ENCODE peak calls at places on chromosomes 4 and X, in four cellular contexts. A, O, G and Q are unnamed samples. For H3K9me3, the result is how much of the 10 kb centered on the place peaks cover.

GRCh38 chrX:112851806-112852205 is 11.2 kb upstream of the AMOT start:
- DNase-seq in A (peak), O (no peak), G (peak), Q (no peak)

GRCh38 chrX:31988975-31989374 is 917.1 kb upstream of the FTHL17 start:
- DNase-seq in A (no peak), O (no peak), G (no peak), Q (no peak)

GRCh38 chr4:8552024-8552423 is 28.2 kb upstream of the GPR78 start:
- DNase-seq in A (no peak), O (no peak), G (no peak), Q (no peak)

GRCh38 chr4:76607266-76607799 is 172.3 kb downstream of the SHROOM3 start:
- DNase-seq in A (no peak), O (no peak), G (no peak), Q (no peak)

GRCh38 chrX:17174671-17175070 is 200.3 kb upstream of the NHS start:
- DNase-seq in A (no peak), O (no peak), G (peak), Q (no peak)

GRCh38 chrX:103629295-103630170 is 758 bp downstream of the TCEAL1 start:
- DNase-seq in A (peak), O (peak), G (peak), Q (peak)

GRCh38 chr4:167940217-167940616 is 152.1 kb upstream of the ANXA10 start:
- DNase-seq in A (no peak), O (no peak), G (no peak), Q (no peak)

GRCh38 chrX:135185795-135186443 is 14.7 kb upstream of the CT55 start:
- DNase-seq in A (peak), O (no peak), G (no peak), Q (no peak)

GRCh38 chrX:9144643-9145290 is 110.8 kb upstream of the FAM9B start:
- DNase-seq in A (no peak), O (no peak), G (no peak), Q (no peak)

GRCh38 chrX:154348114-154348531 is 26.3 kb downstream of the FLNA start:
- DNase-seq in A (no peak), O (peak), G (no peak), Q (no peak)

GRCh38 chr4:182922551-182923284 is 5.5 kb upstream of the DCTD start:
- DNase-seq in A (no peak), O (no peak), G (no peak), Q (no peak)

GRCh38 chr4:11079171-11079570 is 349.5 kb downstream of the HS3ST1 start:
- DNase-seq in A (no peak), O (no peak), G (no peak), Q (no peak)

GRCh38 chr4:78323439-78323838 is 228.1 kb upstream of the ANXA3 start:
- DNase-seq in A (no peak), O (no peak), G (no peak), Q (no peak)

GRCh38 chr4:40763228-40763716 is 13.5 kb downstream of the NSUN7 start:
- DNase-seq in A (no peak), O (no peak), G (no peak), Q (no peak)

GRCh38 chr4:124192544-124192943 is 520.0 kb downstream of the ANKRD50 start:
- DNase-seq in A (no peak), O (no peak), G (no peak), Q (no peak)

GRCh38 chrX:48071064-48071985 is at the start of gene ZNF630:
- DNase-seq in A (peak), O (peak), G (peak), Q (peak)

GRCh38 chr4:10366628-10367027 is 90.6 kb downstream of the ZNF518B start:
- DNase-seq in A (no peak), O (no peak), G (no peak), Q (no peak)

GRCh38 chr4:46975841-46976551 is 17.4 kb downstream of the GABRA4 start:
- DNase-seq in A (no peak), O (no peak), G (no peak), Q (no peak)

GRCh38 chr4:38605794-38606586 is 58.0 kb upstream of the KLF3 start:
- DNase-seq in A (no peak), O (no peak), G (no peak), Q (no peak)

GRCh38 chrX:11893933-11894710 is 136.1 kb downstream of the MSL3 start:
- DNase-seq in A (no peak), O (no peak), G (no peak), Q (no peak)
- H3K9me3 ChIP-seq in A (under half), O (under half), G (under half), Q (under half)

DNA sequence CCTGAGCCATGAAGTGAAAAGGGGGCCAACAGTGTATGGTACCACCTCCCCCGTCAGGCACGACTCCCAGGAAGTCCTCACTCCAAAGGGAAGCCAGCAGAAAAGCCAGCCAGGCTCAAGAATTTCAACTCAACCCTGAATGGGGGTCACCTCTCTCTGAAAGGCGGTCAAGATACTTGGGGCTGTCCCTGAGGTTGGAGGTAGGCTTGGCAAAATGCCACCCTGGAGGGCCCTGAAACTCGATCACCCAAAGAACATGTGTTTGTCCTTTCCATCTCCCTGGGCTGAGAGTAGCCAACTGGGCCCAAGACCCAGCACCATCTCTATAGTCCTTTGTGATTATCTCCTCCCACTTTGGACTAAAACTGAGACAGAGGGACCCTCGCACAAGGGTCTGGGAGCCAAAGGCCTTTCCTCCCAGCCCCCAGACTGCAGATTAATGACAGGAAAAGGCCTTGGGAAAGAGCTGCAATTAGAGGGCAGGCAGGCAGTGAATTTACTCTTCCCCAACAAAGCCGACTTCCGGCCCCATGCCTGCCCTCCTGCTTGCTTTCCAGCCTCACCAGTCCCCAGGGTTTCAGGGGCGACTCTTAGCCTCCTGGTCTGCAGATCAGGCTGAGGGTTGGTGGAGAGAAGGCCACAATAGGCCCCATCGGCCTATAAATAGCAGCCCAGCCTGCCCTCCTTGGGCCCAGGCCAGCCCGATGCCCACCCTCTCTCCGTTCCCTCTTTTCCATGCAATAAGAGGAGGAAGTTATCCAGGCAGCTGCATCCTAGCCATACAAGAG is 5.6 kb downstream of the SASH3 start:
- DNase-seq in A (no peak), O (no peak), G (no peak), Q (no peak)
- H3K9me3 ChIP-seq in A (under half), O (under half), G (under half), Q (under half)

GRCh38 chrX:77298296-77298695 is 148.9 kb upstream of the FGF16 start:
- DNase-seq in A (no peak), O (no peak), G (no peak), Q (no peak)

GRCh38 chrX:77298790-77299189 is 148.4 kb upstream of the FGF16 start:
- DNase-seq in A (no peak), O (no peak), G (no peak), Q (no peak)

GRCh38 chrX:77299549-77299948 is 147.6 kb upstream of the FGF16 start:
- DNase-seq in A (no peak), O (no peak), G (no peak), Q (no peak)
- H3K9me3 ChIP-seq in A (under half), O (under half), G (under half), Q (under half)

GRCh38 chrX:57677132-57677858 is 2.8 kb downstream of the NLRP2B start:
- DNase-seq in A (no peak), O (no peak), G (no peak), Q (no peak)
- H3K9me3 ChIP-seq in A (under half), O (under half), G (under half), Q (under half)

DNA sequence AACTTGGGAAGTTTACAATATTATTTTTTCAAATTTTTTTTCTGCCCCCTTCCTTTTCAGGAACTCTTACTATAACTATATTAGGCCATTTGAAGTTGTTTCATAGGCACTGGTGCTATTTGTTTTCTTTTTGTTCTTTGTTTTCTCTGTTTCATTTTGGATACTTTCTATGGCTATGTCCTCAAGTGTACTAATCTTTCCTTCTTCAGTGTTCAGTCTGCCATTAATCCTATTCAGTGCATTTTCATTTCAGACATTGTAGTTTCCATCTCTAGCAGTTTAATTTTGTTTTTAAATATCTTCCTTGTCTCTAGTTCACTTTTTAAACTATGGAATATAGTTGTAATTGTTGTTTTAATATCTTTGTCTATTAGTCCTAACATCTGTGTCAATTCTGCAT is 48.0 kb upstream of the SMAD1 start:
- DNase-seq in A (no peak), O (no peak), G (no peak), Q (no peak)
- H3K9me3 ChIP-seq in A (under half), O (under half), G (under half), Q (under half)

DNA sequence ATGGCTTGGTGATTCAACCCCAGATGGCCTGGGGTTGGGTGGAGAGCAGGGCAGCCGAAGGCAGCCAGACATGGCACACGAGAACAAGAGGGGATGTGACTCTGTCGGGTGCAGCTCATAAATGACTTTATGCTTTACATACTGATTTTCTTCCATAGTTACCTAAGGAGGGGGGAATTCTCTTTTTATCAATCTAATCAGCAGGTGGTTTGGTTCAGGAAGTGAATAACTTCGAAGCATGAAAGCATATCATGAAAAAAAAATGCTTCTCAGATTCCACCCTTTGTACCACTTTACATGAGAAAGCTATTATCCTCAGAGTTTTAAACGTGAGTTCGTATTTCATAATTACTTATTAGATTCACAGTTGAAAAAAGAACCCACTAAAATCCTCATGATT is 908.9 kb upstream of the LCORL start:
- DNase-seq in A (no peak), O (no peak), G (no peak), Q (no peak)
- H3K9me3 ChIP-seq in A (under half), O (under half), G (under half), Q (under half)

DNA sequence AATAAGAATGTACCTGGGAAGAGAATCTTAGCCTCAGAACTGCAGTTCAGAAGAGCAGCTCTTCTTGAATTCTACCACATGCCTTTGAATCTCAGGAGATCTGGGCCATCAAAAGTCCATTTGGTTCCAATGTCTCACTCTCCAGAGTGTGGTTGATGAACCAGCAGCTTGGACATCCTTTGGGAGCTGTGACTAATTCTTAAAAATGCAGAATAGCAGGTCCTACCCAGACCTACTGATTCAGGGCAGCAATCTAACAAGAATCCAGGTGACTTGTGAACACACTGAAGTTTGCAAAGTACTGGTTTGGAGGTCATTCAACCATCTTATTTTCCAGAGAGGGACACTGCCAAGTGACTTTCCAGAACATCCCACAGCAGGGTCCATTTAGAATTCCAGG is 244.7 kb downstream of the PACRGL start:
- DNase-seq in A (no peak), O (no peak), G (no peak), Q (no peak)
- H3K9me3 ChIP-seq in A (under half), O (under half), G (under half), Q (under half)

GRCh38 chr4:30258949-30259348 is 461.2 kb upstream of the PCDH7 start:
- DNase-seq in A (no peak), O (no peak), G (no peak), Q (no peak)

GRCh38 chr4:30268370-30268769 is 451.8 kb upstream of the PCDH7 start:
- DNase-seq in A (no peak), O (no peak), G (no peak), Q (no peak)

GRCh38 chr4:30269850-30270249 is 450.3 kb upstream of the PCDH7 start:
- DNase-seq in A (no peak), O (no peak), G (no peak), Q (no peak)

GRCh38 chr4:30262379-30262778 is 457.8 kb upstream of the PCDH7 start:
- DNase-seq in A (no peak), O (no peak), G (no peak), Q (no peak)

DNA sequence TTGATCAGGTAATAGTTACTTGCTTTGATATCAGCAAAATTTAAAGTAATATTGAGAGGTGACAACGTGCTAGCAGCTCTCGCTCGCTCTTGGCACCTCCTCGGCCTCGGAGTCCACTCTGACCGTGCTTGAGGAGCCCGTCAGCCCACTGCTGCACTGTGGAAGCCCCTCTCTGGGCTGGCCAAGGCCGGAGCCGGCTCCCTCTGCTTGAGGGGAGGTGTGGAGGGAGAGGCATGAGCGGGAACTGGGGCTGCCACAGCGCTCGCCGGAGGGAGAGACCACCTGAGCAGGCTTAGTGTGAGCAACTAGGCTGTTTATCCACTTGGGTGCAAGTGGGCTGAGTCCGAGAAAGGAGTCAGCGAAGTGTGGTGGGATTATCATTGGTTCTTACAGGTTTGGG is 455.7 kb upstream of the PCDH7 start:
- DNase-seq in A (no peak), O (no peak), G (no peak), Q (no peak)
- H3K9me3 ChIP-seq in A (under half), O (under half), G (under half), Q (under half)

DNA sequence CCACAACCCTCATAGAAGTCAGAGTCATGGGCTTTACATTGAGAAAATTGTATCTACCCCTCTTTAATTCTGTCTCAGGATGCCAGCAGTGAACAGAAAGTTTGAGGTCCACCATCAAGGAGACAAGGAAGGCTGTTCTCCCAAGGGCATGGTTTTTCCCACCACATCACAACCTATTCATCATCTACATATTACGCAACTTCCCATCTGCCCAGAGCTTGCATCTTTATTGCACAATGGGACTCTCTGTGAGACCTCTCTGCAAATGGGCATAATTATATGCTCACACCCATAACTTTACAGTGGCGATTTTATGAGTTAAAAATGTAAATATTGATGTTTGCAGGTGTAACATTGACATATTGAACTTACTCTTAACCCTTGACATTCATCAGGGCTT is 38.9 kb downstream of the PAGE2 start:
- DNase-seq in A (no peak), O (no peak), G (no peak), Q (no peak)
- H3K9me3 ChIP-seq in A (under half), O (under half), G (under half), Q (under half)